ENCODE peak calls at places on chromosome 12, in four cellular contexts. T, V, P and E are unnamed samples.

GRCh38 chr12:40224439-40225291 is at the start of gene LRRK2:
- DNase-seq in P (peak; percentile 59), T (peak; percentile 93), V (peak; percentile 30), E (peak; percentile 41)

GRCh38 chr12:102427542-102427923 is 52.8 kb downstream of the IGF1 start:
- DNase-seq in P (no peak), T (no peak), V (no peak), E (no peak)

GRCh38 chr12:116489116-116489515 is 70.1 kb upstream of the MAP1LC3B2 start:
- DNase-seq in T (no peak), V (no peak), P (no peak), E (peak; percentile 73)

GRCh38 chr12:26196424-26196722 is 1.0 kb downstream of the SSPN start:
- DNase-seq in T (no peak), V (peak; percentile 6), P (peak; percentile 24), E (no peak)

GRCh38 chr12:42705863-42706262 is 116.3 kb upstream of the PRICKLE1 start:
- DNase-seq in P (peak; percentile 94), V (peak; percentile 76), T (no peak), E (peak; percentile 65)

GRCh38 chr12:130953783-130954543 is at the start of gene ADGRD1:
- DNase-seq in T (no peak), P (peak; percentile 48), V (no peak), E (no peak)

GRCh38 chr12:93015970-93016751 is 87.1 kb upstream of the EEA1 start:
- DNase-seq in V (peak; percentile 32), P (no peak), T (no peak), E (peak; percentile 52)

GRCh38 chr12:59405992-59406391 is 189.8 kb upstream of the SLC16A7 start:
- DNase-seq in T (no peak), P (no peak), V (no peak), E (no peak)

GRCh38 chr12:90366286-90366685 is 588.7 kb downstream of the CCER1 start:
- DNase-seq in T (no peak), V (no peak), P (peak; percentile 80), E (peak; percentile 35)

GRCh38 chr12:70609203-70609602 is 28.0 kb downstream of the PTPRB start:
- DNase-seq in T (no peak), V (no peak), P (no peak), E (no peak)
- H3K4me3 ChIP-seq in T (no peak overlapping the region), V (no peak overlapping the region), P (peak overlapping the region; percentile 57), E (peak overlapping the region; percentile 41)

DNA sequence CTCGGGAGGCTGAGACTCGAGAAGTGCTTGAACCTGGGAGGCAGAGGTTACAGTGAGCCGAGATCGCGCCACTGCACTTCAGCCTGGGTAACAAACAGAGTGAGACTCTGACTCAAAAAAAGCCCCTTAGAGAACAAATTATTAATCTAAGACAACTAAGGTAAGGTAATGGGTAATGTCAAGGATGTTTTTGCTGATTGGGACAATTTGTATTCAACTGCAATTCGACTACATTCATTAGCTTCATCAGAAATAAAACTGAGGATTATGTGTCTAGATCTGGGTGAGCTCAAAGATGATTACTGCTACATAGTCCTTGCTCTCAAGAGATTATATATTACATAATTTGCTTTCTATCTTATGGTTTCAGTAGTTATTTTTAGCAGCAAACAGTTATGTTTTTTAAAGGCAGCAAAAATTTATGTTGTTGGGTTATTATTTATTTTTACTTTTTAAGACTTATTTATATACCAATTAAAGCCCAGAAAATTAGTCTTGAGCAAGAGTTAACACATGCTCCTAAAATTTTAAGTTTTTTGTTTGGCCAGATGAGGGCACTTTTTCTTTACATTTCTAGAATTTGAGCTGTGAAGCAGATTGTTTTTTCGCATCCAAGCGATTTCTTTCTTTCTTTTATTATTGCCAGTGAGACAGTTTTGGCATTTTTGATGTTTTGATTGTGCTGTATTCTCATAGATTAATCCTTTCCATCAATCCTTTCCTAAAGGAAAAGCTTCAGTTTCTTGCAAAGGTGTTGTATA is 52.3 kb downstream of the PLEKHA5 start:
- DNase-seq in P (peak; percentile 39), T (no peak), V (no peak), E (no peak)
- TF ChIP-seq CTCF in P (peak; percentile 32), T (peak; percentile 52), V (peak; percentile 17), E (no peak)

GRCh38 chr12:52691076-52691764 is 11.0 kb upstream of the KRT1 start:
- DNase-seq in P (no peak), V (no peak), T (peak; percentile 4), E (no peak)
- H3K4me3 ChIP-seq in P (no peak overlapping the region), V (no peak overlapping the region), T (no peak overlapping the region), E (no peak overlapping the region)

DNA sequence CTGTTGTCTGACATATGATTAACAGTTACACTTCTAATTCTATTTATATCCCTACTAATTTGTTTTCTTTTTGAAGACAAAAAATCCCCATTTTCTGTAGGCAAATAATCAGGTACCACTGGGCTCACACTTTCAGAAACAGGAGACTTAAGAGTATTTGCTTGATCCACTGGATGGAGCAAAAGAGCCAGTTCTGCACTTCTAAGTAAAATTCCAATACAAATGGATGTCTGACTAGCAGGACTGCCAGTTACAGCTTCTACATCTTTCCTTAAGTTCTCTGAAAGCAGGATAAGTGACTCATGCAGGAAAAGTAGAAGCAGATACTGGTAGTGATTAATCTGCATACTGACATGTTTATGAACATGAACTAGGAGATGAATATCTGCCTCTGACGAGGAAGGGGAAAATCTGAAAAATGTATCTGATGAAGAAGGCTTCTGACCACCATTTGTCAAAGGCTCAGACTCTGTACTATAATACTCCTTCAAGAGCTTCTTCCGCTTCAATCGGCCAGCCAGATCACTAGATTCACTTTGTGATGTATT is 73.8 kb upstream of the ANKS1B start:
- DNase-seq in P (peak; percentile 91), T (no peak), V (peak; percentile 86), E (peak; percentile 79)
- TF ChIP-seq CTCF in P (peak; percentile 60), T (peak; percentile 35), V (peak; percentile 32), E (peak; percentile 45)

GRCh38 chr12:6770094-6770493 is 2.2 kb upstream of the LAG3 start:
- DNase-seq in V (no peak), P (no peak), T (no peak), E (no peak)

GRCh38 chr12:6770600-6770999 is 1.7 kb upstream of the LAG3 start:
- DNase-seq in V (no peak), T (no peak), P (no peak), E (no peak)

GRCh38 chr12:6768385-6769002 is 2.3 kb downstream of the PTMS start:
- DNase-seq in P (no peak), V (no peak), T (no peak), E (no peak)

GRCh38 chr12:6769003-6769389 is 2.8 kb downstream of the PTMS start:
- DNase-seq in P (peak; percentile 39), T (no peak), V (no peak), E (no peak)

DNA sequence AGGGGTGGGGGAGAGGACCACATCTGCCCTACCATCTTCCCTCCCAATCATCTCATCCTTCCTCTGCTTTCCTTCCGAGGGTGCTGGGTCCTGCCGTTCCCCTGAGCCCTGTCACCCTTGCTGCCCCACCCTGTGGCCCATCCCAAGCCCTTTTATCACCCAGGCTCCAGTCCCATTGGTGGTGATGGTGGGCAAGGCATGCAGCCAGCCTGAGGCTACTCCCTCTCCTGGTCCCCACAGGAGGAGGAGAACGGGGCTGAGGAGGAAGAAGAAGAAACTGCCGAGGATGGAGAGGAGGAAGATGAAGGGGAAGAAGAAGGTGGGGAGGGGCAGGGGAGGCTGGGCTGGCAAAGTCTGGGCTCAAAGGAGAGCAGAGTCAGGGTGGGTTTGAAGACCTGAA is 2.6 kb upstream of the LAG3 start:
- DNase-seq in P (no peak), T (no peak), V (no peak), E (no peak)
- H3K4me3 ChIP-seq in P (no peak overlapping the region), T (no peak overlapping the region), V (no peak overlapping the region), E (no peak overlapping the region)

GRCh38 chr12:203074-203461 is 10.9 kb downstream of the SLC6A12 start:
- DNase-seq in T (no peak), P (no peak), V (no peak), E (no peak)

GRCh38 chr12:205026-205425 is 8.9 kb downstream of the SLC6A12 start:
- DNase-seq in T (no peak), P (no peak), V (no peak), E (no peak)

GRCh38 chr12:204261-204678 is 9.7 kb downstream of the SLC6A12 start:
- DNase-seq in V (no peak), T (no peak), P (no peak), E (no peak)

GRCh38 chr12:202081-202731 is 11.8 kb downstream of the SLC6A12 start:
- DNase-seq in T (no peak), V (no peak), P (no peak), E (peak; percentile 10)

GRCh38 chr12:203462-204260 is 10.3 kb downstream of the SLC6A12 start:
- DNase-seq in T (no peak), V (no peak), P (no peak), E (no peak)
- TF ChIP-seq CTCF in T (no peak), V (no peak), P (no peak), E (no peak)

DNA sequence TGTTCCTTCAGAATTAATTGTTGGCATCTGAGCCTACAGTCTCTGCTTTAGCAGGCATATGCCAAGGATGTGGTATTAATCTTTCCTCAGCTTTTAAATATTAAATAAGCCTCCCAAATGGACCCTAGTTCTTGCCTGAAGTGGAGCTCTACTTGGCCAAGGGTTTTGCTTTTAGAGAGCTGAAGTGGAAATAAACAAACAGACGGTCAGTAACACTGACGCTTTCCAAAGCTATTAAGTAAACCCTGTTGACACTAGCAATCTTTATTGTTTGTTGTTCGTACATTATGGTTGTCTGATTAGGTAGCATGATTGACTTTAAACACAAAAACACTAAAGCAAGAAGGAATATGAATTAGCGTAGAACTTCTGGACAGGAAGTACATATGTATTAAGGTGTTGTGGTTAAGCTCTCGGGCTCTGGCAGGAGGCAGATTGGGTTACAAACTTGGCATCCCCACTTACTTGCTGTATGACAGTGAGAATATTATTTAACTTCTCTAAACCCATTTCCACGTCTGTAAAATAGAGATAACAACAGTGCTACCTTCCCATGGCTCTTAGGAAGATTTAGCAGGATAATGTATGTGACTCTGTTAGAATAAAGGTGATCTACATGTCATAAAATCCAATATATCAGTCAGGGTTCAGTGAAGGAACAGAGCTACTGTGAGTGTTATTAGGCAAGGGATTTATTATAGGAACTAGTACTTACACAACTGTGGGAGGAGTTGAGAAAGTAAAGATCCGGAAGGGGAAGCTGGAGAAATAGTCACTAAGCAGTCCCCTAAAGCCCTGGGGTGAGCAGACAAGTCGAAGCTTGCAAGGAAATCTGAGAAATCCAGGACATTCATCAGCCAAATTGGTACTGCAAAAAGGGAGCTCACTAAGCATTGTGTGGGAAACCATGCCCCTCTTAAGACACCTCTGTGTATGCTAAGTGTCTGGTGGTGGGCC is 92.2 kb upstream of the ATF7IP start:
- DNase-seq in T (peak; percentile 50), V (peak; percentile 78), P (no peak), E (peak; percentile 96)
- H3K4me3 ChIP-seq in T (peak overlapping the region; percentile 16), V (no peak overlapping the region), P (no peak overlapping the region), E (peak overlapping the region; percentile 14)

DNA sequence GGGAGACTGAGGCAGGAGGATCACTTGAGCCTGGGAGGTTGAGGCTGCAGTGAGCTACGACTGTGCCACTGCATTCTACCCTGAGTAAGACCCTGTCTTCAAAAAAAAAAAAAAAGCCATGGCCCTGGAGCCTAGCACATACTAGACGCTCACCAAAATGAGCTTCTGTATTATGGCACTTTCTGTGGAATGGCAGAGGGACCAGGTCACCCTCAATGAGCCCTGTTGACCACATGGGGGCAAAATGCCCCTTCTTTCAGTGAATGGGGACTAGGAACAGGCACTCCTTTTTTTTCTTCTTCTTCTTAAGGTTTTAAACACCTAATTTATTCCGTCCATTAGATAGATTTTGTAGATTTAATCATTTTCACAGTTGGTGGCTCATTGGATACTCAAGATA is 50.5 kb downstream of the FAM222A start:
- DNase-seq in V (no peak), P (no peak), T (peak; percentile 16), E (no peak)
- TF ChIP-seq CTCF in V (no peak), P (no peak), T (peak; percentile 47), E (no peak)